ENCODE peak calls at places on chromosomes 4 and X, in seven cellular contexts. One of them, this sample, is unnamed.

GRCh38 chr4:122163301-122163700 is 11.2 kb downstream of the BLTP1 start:
- DNase-seq in endothelial cell of umbilical vein: no peak
- DNase-seq in K562: no peak
- DNase-seq in HepG2: no peak
- DNase-seq in H1: no peak
- DNase-seq in GM12878: no peak
- DNase-seq in HCT116: no peak
- DNase-seq in this sample: no peak

GRCh38 chrX:16023790-16024734 is 99.3 kb upstream of the GRPR start:
- DNase-seq in HepG2: peak
- DNase-seq in H1: no peak
- DNase-seq in GM12878: peak
- DNase-seq in K562: no peak
- DNase-seq in endothelial cell of umbilical vein: no peak
- DNase-seq in HCT116: peak
- DNase-seq in this sample: no peak

GRCh38 chr4:30380404-30380998 is 339.7 kb upstream of the PCDH7 start:
- DNase-seq in HCT116: peak
- DNase-seq in K562: peak
- DNase-seq in endothelial cell of umbilical vein: peak
- DNase-seq in H1: peak
- DNase-seq in HepG2: peak
- DNase-seq in GM12878: no peak
- DNase-seq in this sample: no peak

GRCh38 chr4:119666653-119667091 is 38.1 kb upstream of the PDE5A start:
- DNase-seq in HepG2: no peak
- DNase-seq in endothelial cell of umbilical vein: no peak
- DNase-seq in HCT116: no peak
- DNase-seq in K562: no peak
- DNase-seq in GM12878: no peak
- DNase-seq in H1: no peak
- DNase-seq in this sample: no peak

GRCh38 chrX:149539283-149540132 is 1.3 kb upstream of the EOLA1 start:
- DNase-seq in HepG2: peak
- DNase-seq in H1: peak
- DNase-seq in GM12878: peak
- DNase-seq in K562: peak
- DNase-seq in HCT116: peak
- DNase-seq in endothelial cell of umbilical vein: peak
- DNase-seq in this sample: peak

GRCh38 chrX:86421771-86422170 is 273.5 kb downstream of the DACH2 start:
- DNase-seq in K562: no peak
- DNase-seq in H1: no peak
- DNase-seq in GM12878: no peak
- DNase-seq in HepG2: no peak
- DNase-seq in HCT116: no peak
- DNase-seq in endothelial cell of umbilical vein: peak
- DNase-seq in this sample: no peak

GRCh38 chrX:69066966-69067525 is 98.2 kb downstream of the PJA1 start:
- DNase-seq in endothelial cell of umbilical vein: no peak
- DNase-seq in K562: no peak
- DNase-seq in HCT116: no peak
- DNase-seq in HepG2: no peak
- DNase-seq in H1: peak
- DNase-seq in GM12878: no peak
- DNase-seq in this sample: no peak

GRCh38 chr4:42390622-42391355 is 6.5 kb upstream of the SHISA3 start:
- DNase-seq in HepG2: no peak
- DNase-seq in endothelial cell of umbilical vein: no peak
- DNase-seq in K562: no peak
- DNase-seq in GM12878: no peak
- DNase-seq in HCT116: no peak
- DNase-seq in H1: no peak
- DNase-seq in this sample: no peak

GRCh38 chr4:21879187-21879586 is 69.4 kb downstream of the KCNIP4 start:
- DNase-seq in endothelial cell of umbilical vein: peak
- DNase-seq in HCT116: no peak
- DNase-seq in K562: no peak
- DNase-seq in GM12878: no peak
- DNase-seq in H1: peak
- DNase-seq in HepG2: peak
- DNase-seq in this sample: no peak

GRCh38 chr4:10179957-10180602 is 63.5 kb upstream of the WDR1 start:
- DNase-seq in HCT116: no peak
- DNase-seq in H1: no peak
- DNase-seq in K562: no peak
- DNase-seq in GM12878: no peak
- DNase-seq in endothelial cell of umbilical vein: no peak
- DNase-seq in HepG2: no peak
- DNase-seq in this sample: no peak
- H3K9ac ChIP-seq in HCT116: no peak
- H3K9ac ChIP-seq in H1: no peak
- H3K9ac ChIP-seq in K562: peak
- H3K9ac ChIP-seq in GM12878: no peak
- H3K9ac ChIP-seq in endothelial cell of umbilical vein: no peak
- H3K9ac ChIP-seq in HepG2: no peak
- H3K9ac ChIP-seq in this sample: no peak

GRCh38 chrX:73832319-73832718 is 269.3 kb downstream of the CHIC1 start:
- DNase-seq in K562: no peak
- DNase-seq in HCT116: no peak
- DNase-seq in endothelial cell of umbilical vein: no peak
- DNase-seq in GM12878: no peak
- DNase-seq in HepG2: no peak
- DNase-seq in H1: no peak
- DNase-seq in this sample: no peak
- TF ChIP-seq EZH2 in K562: no peak
- TF ChIP-seq EZH2 in HCT116: no peak
- TF ChIP-seq EZH2 in endothelial cell of umbilical vein: no peak
- TF ChIP-seq EZH2 in GM12878: no peak
- TF ChIP-seq EZH2 in HepG2: no peak
- TF ChIP-seq EZH2 in H1: no peak
- TF ChIP-seq EZH2 in this sample: no peak

GRCh38 chr4:123505457-123506310 is 109.1 kb downstream of the SPRY1 start:
- DNase-seq in GM12878: no peak
- DNase-seq in H1: peak
- DNase-seq in HCT116: no peak
- DNase-seq in K562: peak
- DNase-seq in HepG2: peak
- DNase-seq in endothelial cell of umbilical vein: peak
- DNase-seq in this sample: no peak
- TF ChIP-seq POLR2AphosphoS5 in GM12878: no peak
- TF ChIP-seq POLR2AphosphoS5 in H1: peak
- TF ChIP-seq POLR2AphosphoS5 in HCT116: no peak
- TF ChIP-seq POLR2AphosphoS5 in K562: no peak
- TF ChIP-seq POLR2AphosphoS5 in HepG2: peak
- TF ChIP-seq POLR2AphosphoS5 in endothelial cell of umbilical vein: peak
- TF ChIP-seq POLR2AphosphoS5 in this sample: no peak

GRCh38 chrX:34559325-34559724 is 97.8 kb downstream of the TMEM47 start:
- DNase-seq in H1: peak
- DNase-seq in endothelial cell of umbilical vein: peak
- DNase-seq in GM12878: no peak
- DNase-seq in HCT116: no peak
- DNase-seq in K562: no peak
- DNase-seq in HepG2: no peak
- DNase-seq in this sample: no peak

GRCh38 chrX:34562006-34562405 is 95.1 kb downstream of the TMEM47 start:
- DNase-seq in HCT116: no peak
- DNase-seq in K562: no peak
- DNase-seq in HepG2: no peak
- DNase-seq in GM12878: no peak
- DNase-seq in endothelial cell of umbilical vein: peak
- DNase-seq in H1: no peak
- DNase-seq in this sample: no peak

GRCh38 chrX:34555481-34555880 is 101.6 kb downstream of the TMEM47 start:
- DNase-seq in endothelial cell of umbilical vein: no peak
- DNase-seq in H1: no peak
- DNase-seq in K562: no peak
- DNase-seq in GM12878: no peak
- DNase-seq in HCT116: no peak
- DNase-seq in HepG2: no peak
- DNase-seq in this sample: no peak

GRCh38 chrX:34560180-34560579 is 96.9 kb downstream of the TMEM47 start:
- DNase-seq in H1: no peak
- DNase-seq in HCT116: no peak
- DNase-seq in HepG2: no peak
- DNase-seq in endothelial cell of umbilical vein: no peak
- DNase-seq in K562: no peak
- DNase-seq in GM12878: no peak
- DNase-seq in this sample: no peak

GRCh38 chrX:34557733-34558132 is 99.4 kb downstream of the TMEM47 start:
- DNase-seq in K562: no peak
- DNase-seq in GM12878: no peak
- DNase-seq in endothelial cell of umbilical vein: no peak
- DNase-seq in HepG2: no peak
- DNase-seq in HCT116: no peak
- DNase-seq in H1: no peak
- DNase-seq in this sample: no peak
- H3K9ac ChIP-seq in K562: no peak
- H3K9ac ChIP-seq in GM12878: no peak
- H3K9ac ChIP-seq in endothelial cell of umbilical vein: no peak
- H3K9ac ChIP-seq in HepG2: no peak
- H3K9ac ChIP-seq in HCT116: no peak
- H3K9ac ChIP-seq in H1: no peak
- H3K9ac ChIP-seq in this sample: no peak

GRCh38 chr4:84498203-84499026 is 677 bp downstream of the NKX6-1 start:
- DNase-seq in GM12878: no peak
- DNase-seq in HepG2: no peak
- DNase-seq in HCT116: peak
- DNase-seq in K562: no peak
- DNase-seq in H1: no peak
- DNase-seq in endothelial cell of umbilical vein: peak
- DNase-seq in this sample: no peak
- TF ChIP-seq EZH2 in GM12878: no peak
- TF ChIP-seq EZH2 in HepG2: peak
- TF ChIP-seq EZH2 in HCT116: no peak
- TF ChIP-seq EZH2 in K562: no peak
- TF ChIP-seq EZH2 in H1: peak
- TF ChIP-seq EZH2 in endothelial cell of umbilical vein: peak
- TF ChIP-seq EZH2 in this sample: no peak

DNA sequence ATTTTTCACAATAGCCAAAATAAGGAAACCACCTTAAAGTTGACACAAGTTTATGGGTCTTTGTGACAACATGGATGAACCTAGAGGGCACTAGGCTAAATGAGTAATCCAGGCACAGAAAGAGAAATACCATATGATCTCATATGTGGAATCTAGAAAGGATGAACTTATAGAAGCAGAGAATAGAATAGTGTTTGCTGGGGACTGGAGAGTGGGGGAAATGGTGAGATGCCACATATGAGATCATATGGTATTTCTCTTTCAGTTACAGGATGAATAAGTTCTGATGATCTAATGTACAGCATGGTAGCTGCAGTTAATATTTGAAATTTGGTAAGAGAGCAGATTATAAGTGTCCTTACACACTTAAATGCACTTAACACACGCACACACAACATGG is 35.9 kb downstream of the F8A2 start:
- DNase-seq in K562: no peak
- DNase-seq in H1: no peak
- DNase-seq in endothelial cell of umbilical vein: no peak
- DNase-seq in GM12878: no peak
- DNase-seq in HCT116: no peak
- DNase-seq in HepG2: no peak
- DNase-seq in this sample: no peak
- TF ChIP-seq POLR2AphosphoS5 in K562: no peak
- TF ChIP-seq POLR2AphosphoS5 in H1: no peak
- TF ChIP-seq POLR2AphosphoS5 in endothelial cell of umbilical vein: no peak
- TF ChIP-seq POLR2AphosphoS5 in GM12878: no peak
- TF ChIP-seq POLR2AphosphoS5 in HCT116: no peak
- TF ChIP-seq POLR2AphosphoS5 in HepG2: no peak
- TF ChIP-seq POLR2AphosphoS5 in this sample: no peak

GRCh38 chrX:74351760-74352159 is 47.8 kb downstream of the ZCCHC13 start:
- DNase-seq in GM12878: no peak
- DNase-seq in HepG2: no peak
- DNase-seq in H1: no peak
- DNase-seq in endothelial cell of umbilical vein: no peak
- DNase-seq in HCT116: no peak
- DNase-seq in K562: no peak
- DNase-seq in this sample: no peak
- H3K9ac ChIP-seq in GM12878: no peak
- H3K9ac ChIP-seq in HepG2: no peak
- H3K9ac ChIP-seq in H1: no peak
- H3K9ac ChIP-seq in endothelial cell of umbilical vein: no peak
- H3K9ac ChIP-seq in HCT116: no peak
- H3K9ac ChIP-seq in K562: no peak
- H3K9ac ChIP-seq in this sample: no peak